ENCODE peak calls at places on chromosomes 1 and 21, in nine cellular contexts. One of them, this sample, is unnamed.

GRCh38 chr1:20486457-20487235 is 636 bp upstream of the CAMK2N1 start:
- DNase-seq in lower leg skin: no peak
- DNase-seq in fibroblast of lung: peak; percentile 68
- DNase-seq in upper lobe of left lung: no peak
- DNase-seq in BE2C: peak; percentile 67
- DNase-seq in HL-60: no peak
- DNase-seq in brain microvascular endothelial cell: no peak
- DNase-seq in AG04449: no peak
- DNase-seq in psoas muscle: peak; percentile 85
- DNase-seq in this sample: no peak

GRCh38 chr1:53127546-53127945 is 14.9 kb downstream of the SLC1A7 start:
- DNase-seq in AG04449: no peak
- DNase-seq in BE2C: no peak
- DNase-seq in lower leg skin: no peak
- DNase-seq in psoas muscle: no peak
- DNase-seq in upper lobe of left lung: no peak
- DNase-seq in fibroblast of lung: no peak
- DNase-seq in brain microvascular endothelial cell: no peak
- DNase-seq in HL-60: no peak
- DNase-seq in this sample: no peak

GRCh38 chr1:185735667-185736105 is 1.5 kb downstream of the HMCN1 start:
- DNase-seq in brain microvascular endothelial cell: no peak
- DNase-seq in HL-60: no peak
- DNase-seq in fibroblast of lung: no peak
- DNase-seq in psoas muscle: no peak
- DNase-seq in upper lobe of left lung: no peak
- DNase-seq in BE2C: no peak
- DNase-seq in lower leg skin: no peak
- DNase-seq in AG04449: no peak
- DNase-seq in this sample: no peak

GRCh38 chr1:57800341-57800740 is 376.5 kb upstream of the DAB1 start:
- DNase-seq in brain microvascular endothelial cell: no peak
- DNase-seq in upper lobe of left lung: no peak
- DNase-seq in lower leg skin: no peak
- DNase-seq in HL-60: no peak
- DNase-seq in BE2C: no peak
- DNase-seq in psoas muscle: no peak
- DNase-seq in fibroblast of lung: no peak
- DNase-seq in AG04449: no peak
- DNase-seq in this sample: no peak

GRCh38 chr1:23592209-23592905 is 33.1 kb upstream of the ID3 start:
- DNase-seq in upper lobe of left lung: no peak
- DNase-seq in HL-60: no peak
- DNase-seq in BE2C: no peak
- DNase-seq in psoas muscle: no peak
- DNase-seq in AG04449: no peak
- DNase-seq in fibroblast of lung: no peak
- DNase-seq in brain microvascular endothelial cell: no peak
- DNase-seq in lower leg skin: no peak
- DNase-seq in this sample: no peak

GRCh38 chr1:22488319-22488718 is 36.7 kb downstream of the ZBTB40 start:
- DNase-seq in BE2C: no peak
- DNase-seq in fibroblast of lung: no peak
- DNase-seq in lower leg skin: no peak
- DNase-seq in AG04449: no peak
- DNase-seq in HL-60: no peak
- DNase-seq in brain microvascular endothelial cell: no peak
- DNase-seq in psoas muscle: no peak
- DNase-seq in upper lobe of left lung: no peak
- DNase-seq in this sample: no peak

GRCh38 chr1:118326960-118327629 is 142.1 kb upstream of the SPAG17 start:
- DNase-seq in HL-60: no peak
- DNase-seq in AG04449: no peak
- DNase-seq in upper lobe of left lung: no peak
- DNase-seq in brain microvascular endothelial cell: no peak
- DNase-seq in psoas muscle: no peak
- DNase-seq in BE2C: no peak
- DNase-seq in lower leg skin: no peak
- DNase-seq in fibroblast of lung: no peak
- DNase-seq in this sample: no peak

GRCh38 chr1:148353461-148354283 is 129.4 kb downstream of the PPIAL4G start:
- DNase-seq in fibroblast of lung: peak; percentile 90
- DNase-seq in lower leg skin: no peak
- DNase-seq in brain microvascular endothelial cell: peak; percentile 82
- DNase-seq in BE2C: peak; percentile 46
- DNase-seq in AG04449: no peak
- DNase-seq in psoas muscle: no peak
- DNase-seq in HL-60: no peak
- DNase-seq in upper lobe of left lung: no peak
- DNase-seq in this sample: no peak

GRCh38 chr21:38773108-38774061 is 32.3 kb upstream of the ETS2 start:
- DNase-seq in BE2C: no peak
- DNase-seq in HL-60: peak; percentile 42
- DNase-seq in upper lobe of left lung: no peak
- DNase-seq in fibroblast of lung: peak; percentile 97
- DNase-seq in lower leg skin: peak; percentile 59
- DNase-seq in brain microvascular endothelial cell: peak; percentile 95
- DNase-seq in psoas muscle: no peak
- DNase-seq in AG04449: peak; percentile 91
- DNase-seq in this sample: peak; percentile 98

GRCh38 chr1:205810448-205811157 is 2.4 kb downstream of the SLC41A1 start:
- DNase-seq in BE2C: no peak
- DNase-seq in brain microvascular endothelial cell: peak; percentile 33
- DNase-seq in HL-60: no peak
- DNase-seq in upper lobe of left lung: no peak
- DNase-seq in lower leg skin: no peak
- DNase-seq in AG04449: no peak
- DNase-seq in fibroblast of lung: no peak
- DNase-seq in psoas muscle: no peak
- DNase-seq in this sample: no peak

GRCh38 chr1:184804220-184804619 is 49.6 kb upstream of the EDEM3 start:
- DNase-seq in upper lobe of left lung: no peak
- DNase-seq in lower leg skin: no peak
- DNase-seq in psoas muscle: no peak
- DNase-seq in BE2C: no peak
- DNase-seq in brain microvascular endothelial cell: no peak
- DNase-seq in HL-60: no peak
- DNase-seq in AG04449: no peak
- DNase-seq in fibroblast of lung: no peak
- DNase-seq in this sample: no peak

GRCh38 chr1:108601708-108602410 is 42.0 kb downstream of the EEIG2 start:
- DNase-seq in BE2C: peak; percentile 57
- DNase-seq in lower leg skin: no peak
- DNase-seq in AG04449: no peak
- DNase-seq in upper lobe of left lung: no peak
- DNase-seq in fibroblast of lung: no peak
- DNase-seq in brain microvascular endothelial cell: no peak
- DNase-seq in HL-60: no peak
- DNase-seq in psoas muscle: no peak
- DNase-seq in this sample: no peak

GRCh38 chr1:226064168-226064815 is 1.8 kb downstream of the H3-3A start:
- DNase-seq in BE2C: no peak
- DNase-seq in AG04449: no peak
- DNase-seq in HL-60: peak; percentile 44
- DNase-seq in brain microvascular endothelial cell: peak; percentile 20
- DNase-seq in upper lobe of left lung: no peak
- DNase-seq in psoas muscle: no peak
- DNase-seq in lower leg skin: no peak
- DNase-seq in fibroblast of lung: peak; percentile 10
- DNase-seq in this sample: no peak
- TF ChIP-seq CTCF in BE2C: peak; percentile 72
- TF ChIP-seq CTCF in AG04449: peak; percentile 16
- TF ChIP-seq CTCF in HL-60: peak; percentile 15
- TF ChIP-seq CTCF in brain microvascular endothelial cell: peak; percentile 67
- TF ChIP-seq CTCF in upper lobe of left lung: peak; percentile 70
- TF ChIP-seq CTCF in psoas muscle: peak; percentile 74
- TF ChIP-seq CTCF in lower leg skin: no peak
- TF ChIP-seq CTCF in fibroblast of lung: peak; percentile 64
- TF ChIP-seq CTCF in this sample: peak; percentile 74

DNA sequence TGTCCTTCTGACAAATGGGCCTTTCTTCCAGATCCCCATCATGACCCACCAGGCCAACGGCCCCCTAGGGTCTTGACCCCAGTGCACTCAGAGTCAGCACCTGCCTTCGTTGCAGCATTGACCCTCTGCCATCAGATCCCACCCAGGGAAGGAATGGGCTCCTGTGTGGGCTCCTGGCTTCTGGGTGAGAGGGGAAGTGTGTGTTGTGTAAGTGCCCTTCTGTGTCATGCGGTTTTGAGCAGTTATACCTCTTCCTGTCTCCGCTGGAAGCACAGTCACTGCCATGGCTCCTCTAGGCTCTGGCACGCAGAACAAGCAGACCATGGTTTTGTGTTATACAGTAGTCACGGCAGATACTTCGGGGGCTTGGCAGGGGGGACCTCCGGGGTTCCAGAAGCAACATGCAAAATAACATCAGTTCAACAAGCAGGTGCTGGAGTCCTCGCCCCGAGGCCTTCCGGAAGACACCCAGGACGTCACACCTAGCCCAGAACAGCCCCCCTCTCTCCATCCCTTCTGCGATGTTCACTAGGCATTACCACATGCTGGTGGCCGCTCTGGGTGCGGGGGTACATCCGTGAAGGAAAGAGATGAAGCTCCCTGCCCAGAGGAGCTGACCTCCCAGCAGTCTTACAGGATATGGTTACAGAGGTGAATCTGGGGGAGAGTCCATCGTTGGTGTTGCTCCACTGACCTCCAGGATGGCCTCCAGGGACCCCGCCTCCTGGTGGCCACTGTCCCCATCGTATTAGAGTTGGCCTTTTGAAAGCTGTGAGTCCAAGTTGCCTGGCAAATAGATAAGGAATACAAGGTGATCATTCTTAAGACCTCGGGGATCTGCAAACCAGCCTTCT is 17.4 kb upstream of the KCNAB2 start:
- DNase-seq in BE2C: no peak
- DNase-seq in upper lobe of left lung: peak; percentile 76
- DNase-seq in psoas muscle: no peak
- DNase-seq in brain microvascular endothelial cell: peak; percentile 8
- DNase-seq in AG04449: no peak
- DNase-seq in lower leg skin: peak; percentile 32
- DNase-seq in fibroblast of lung: no peak
- DNase-seq in HL-60: peak; percentile 94
- DNase-seq in this sample: no peak
- H3K4me3 ChIP-seq in BE2C: no peak overlapping the region
- H3K4me3 ChIP-seq in upper lobe of left lung: peak overlapping the region; percentile 42
- H3K4me3 ChIP-seq in psoas muscle: no peak overlapping the region
- H3K4me3 ChIP-seq in brain microvascular endothelial cell: no peak overlapping the region
- H3K4me3 ChIP-seq in AG04449: no peak overlapping the region
- H3K4me3 ChIP-seq in lower leg skin: no peak overlapping the region
- H3K4me3 ChIP-seq in fibroblast of lung: no peak overlapping the region
- H3K4me3 ChIP-seq in HL-60: peak overlapping the region; percentile 83
- H3K4me3 ChIP-seq in this sample: no peak overlapping the region

DNA sequence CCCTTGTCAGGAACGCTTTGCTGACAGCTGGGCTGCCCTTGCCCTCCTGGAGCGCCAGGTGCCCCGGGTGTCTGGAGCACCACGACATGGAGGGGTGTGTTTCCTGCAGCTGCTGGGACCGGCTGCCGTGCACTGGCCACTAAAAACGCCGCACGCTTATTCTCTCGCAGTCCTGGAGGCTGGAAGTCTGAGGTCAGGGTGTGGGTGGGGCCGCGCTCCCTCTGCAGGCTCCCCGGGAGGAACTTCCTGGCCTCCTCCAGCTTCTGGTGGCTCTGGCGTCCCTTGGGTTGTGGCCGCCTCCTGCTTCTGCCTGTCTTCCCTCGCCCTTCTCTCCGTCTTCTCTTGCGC is 28.0 kb upstream of the PLCH2 start:
- DNase-seq in brain microvascular endothelial cell: peak; percentile 57
- DNase-seq in BE2C: no peak
- DNase-seq in upper lobe of left lung: no peak
- DNase-seq in lower leg skin: no peak
- DNase-seq in HL-60: no peak
- DNase-seq in AG04449: no peak
- DNase-seq in fibroblast of lung: no peak
- DNase-seq in psoas muscle: no peak
- DNase-seq in this sample: no peak
- TF ChIP-seq CTCF in brain microvascular endothelial cell: peak; percentile 1
- TF ChIP-seq CTCF in BE2C: no peak
- TF ChIP-seq CTCF in upper lobe of left lung: no peak
- TF ChIP-seq CTCF in lower leg skin: no peak
- TF ChIP-seq CTCF in HL-60: no peak
- TF ChIP-seq CTCF in AG04449: no peak
- TF ChIP-seq CTCF in fibroblast of lung: no peak
- TF ChIP-seq CTCF in psoas muscle: no peak
- TF ChIP-seq CTCF in this sample: no peak

GRCh38 chr1:207858806-207859205 is 52.1 kb downstream of the CD34 start:
- DNase-seq in upper lobe of left lung: no peak
- DNase-seq in brain microvascular endothelial cell: peak; percentile 39
- DNase-seq in AG04449: no peak
- DNase-seq in lower leg skin: no peak
- DNase-seq in HL-60: no peak
- DNase-seq in BE2C: no peak
- DNase-seq in fibroblast of lung: no peak
- DNase-seq in psoas muscle: no peak
- DNase-seq in this sample: no peak

GRCh38 chr1:207860531-207860930 is 50.4 kb downstream of the CD34 start:
- DNase-seq in lower leg skin: no peak
- DNase-seq in brain microvascular endothelial cell: no peak
- DNase-seq in AG04449: no peak
- DNase-seq in BE2C: no peak
- DNase-seq in HL-60: no peak
- DNase-seq in fibroblast of lung: no peak
- DNase-seq in upper lobe of left lung: no peak
- DNase-seq in psoas muscle: no peak
- DNase-seq in this sample: no peak

GRCh38 chr1:207862241-207862787 is 48.6 kb downstream of the CD34 start:
- DNase-seq in brain microvascular endothelial cell: no peak
- DNase-seq in AG04449: no peak
- DNase-seq in lower leg skin: no peak
- DNase-seq in upper lobe of left lung: no peak
- DNase-seq in BE2C: no peak
- DNase-seq in psoas muscle: no peak
- DNase-seq in HL-60: no peak
- DNase-seq in fibroblast of lung: no peak
- DNase-seq in this sample: no peak

GRCh38 chr1:207863893-207864535 is 46.9 kb downstream of the CD34 start:
- DNase-seq in BE2C: no peak
- DNase-seq in psoas muscle: no peak
- DNase-seq in HL-60: peak; percentile 91
- DNase-seq in upper lobe of left lung: peak; percentile 62
- DNase-seq in brain microvascular endothelial cell: no peak
- DNase-seq in lower leg skin: no peak
- DNase-seq in fibroblast of lung: no peak
- DNase-seq in AG04449: no peak
- DNase-seq in this sample: no peak

DNA sequence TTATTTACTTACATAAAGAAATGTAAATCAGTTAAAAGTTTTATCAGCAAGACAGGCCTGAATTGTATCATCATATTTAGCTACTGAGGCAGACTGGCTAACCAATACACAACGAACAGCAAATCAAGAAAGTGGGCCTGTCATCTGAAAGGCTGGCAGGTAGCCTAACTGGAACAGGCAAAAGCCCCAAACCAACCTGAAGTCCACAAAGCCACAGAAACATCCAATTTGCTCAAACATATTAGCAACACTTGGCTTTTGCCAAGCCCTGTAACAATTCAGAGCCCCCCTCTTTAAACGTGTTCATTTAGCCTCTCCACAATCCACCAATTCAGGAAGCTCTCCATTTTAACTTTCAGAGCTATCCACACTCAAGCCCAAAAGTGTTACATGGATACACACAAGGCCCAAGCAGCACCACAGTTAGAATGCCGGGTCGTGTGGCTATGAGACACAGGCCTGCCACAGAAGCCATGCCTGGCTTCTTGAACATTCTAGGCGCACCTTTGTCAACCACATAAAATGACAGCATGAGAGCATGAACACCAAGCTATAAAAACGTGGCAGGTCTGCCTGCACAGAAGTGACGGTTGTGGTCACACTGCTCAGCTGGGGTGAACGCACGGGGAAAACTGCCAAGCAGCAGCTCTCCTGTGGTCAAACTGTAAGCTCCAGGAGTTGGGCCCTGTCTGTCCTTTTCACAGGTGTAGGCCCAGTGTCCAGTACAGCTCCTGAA is 49.3 kb downstream of the CD34 start:
- DNase-seq in psoas muscle: no peak
- DNase-seq in lower leg skin: no peak
- DNase-seq in upper lobe of left lung: no peak
- DNase-seq in brain microvascular endothelial cell: no peak
- DNase-seq in AG04449: no peak
- DNase-seq in HL-60: peak; percentile 83
- DNase-seq in BE2C: no peak
- DNase-seq in fibroblast of lung: peak; percentile 50
- DNase-seq in this sample: no peak
- H3K4me3 ChIP-seq in psoas muscle: no peak overlapping the region
- H3K4me3 ChIP-seq in lower leg skin: no peak overlapping the region
- H3K4me3 ChIP-seq in upper lobe of left lung: no peak overlapping the region
- H3K4me3 ChIP-seq in brain microvascular endothelial cell: no peak overlapping the region
- H3K4me3 ChIP-seq in AG04449: no peak overlapping the region
- H3K4me3 ChIP-seq in HL-60: no peak overlapping the region
- H3K4me3 ChIP-seq in BE2C: no peak overlapping the region
- H3K4me3 ChIP-seq in fibroblast of lung: no peak overlapping the region
- H3K4me3 ChIP-seq in this sample: no peak overlapping the region